ENCODE peak calls at places on chromosomes 6 and 20, in seven cellular contexts. S, P, E, U, T, I and L are unnamed samples.

GRCh38 chr6:5960456-5960855 is 46.3 kb downstream of the NRN1 start:
- DNase-seq in P (no peak), S (no peak), E (no peak), T (no peak), I (no peak), U (no peak), L (no peak)

GRCh38 chr20:34709836-34710567 is 5.9 kb downstream of the TP53INP2 start:
- DNase-seq in U (peak; percentile 89), T (peak; percentile 65), I (no peak), P (peak; percentile 62), S (peak; percentile 32), E (no peak), L (no peak)

GRCh38 chr20:45958593-45958992 is 13.4 kb downstream of the ZNF335 start:
- DNase-seq in I (no peak), U (no peak), P (no peak), S (no peak), E (no peak), T (no peak), L (no peak)

GRCh38 chr6:165618241-165618640 is 44.8 kb downstream of the PDE10A start:
- DNase-seq in S (no peak), U (no peak), E (no peak), P (no peak), T (no peak), I (no peak), L (peak; percentile 80)

GRCh38 chr6:73746776-73747175 is 50.8 kb downstream of the CD109 start:
- DNase-seq in E (no peak), P (peak; percentile 53), S (no peak), I (no peak), U (no peak), T (peak; percentile 60), L (no peak)

GRCh38 chr20:52590100-52590499 is 382.1 kb upstream of the TSHZ2 start:
- DNase-seq in U (no peak), T (no peak), S (no peak), I (no peak), E (no peak), P (peak; percentile 11), L (no peak)

GRCh38 chr20:33686008-33686983 is at the start of gene E2F1:
- DNase-seq in I (peak; percentile 95), T (peak; percentile 94), E (peak; percentile 87), P (peak; percentile 96), U (peak; percentile 87), S (peak; percentile 93), L (peak; percentile 90)

GRCh38 chr6:43772571-43773049 is 2.6 kb downstream of the VEGFA start:
- DNase-seq in S (no peak), E (no peak), I (no peak), T (no peak), U (no peak), P (no peak), L (no peak)

GRCh38 chr6:16403831-16404230 is 165.4 kb downstream of the GMPR start:
- DNase-seq in S (no peak), I (no peak), T (no peak), P (no peak), E (no peak), U (no peak), L (no peak)

GRCh38 chr6:2959909-2960719 is 11.3 kb downstream of the SERPINB6 start:
- DNase-seq in T (peak; percentile 68), U (no peak), E (no peak), S (no peak), I (no peak), P (peak; percentile 81), L (peak; percentile 68)

GRCh38 chr6:139728879-139729278 is 354.4 kb upstream of the CITED2 start:
- DNase-seq in E (no peak), P (no peak), I (no peak), T (no peak), S (no peak), U (no peak), L (no peak)

GRCh38 chr6:11731423-11731822 is 47.2 kb downstream of the ADTRP start:
- DNase-seq in E (no peak), S (no peak), P (peak; percentile 34), T (no peak), U (no peak), I (no peak), L (no peak)

GRCh38 chr20:45253260-45253659 is 1.1 kb downstream of the SLPI start:
- DNase-seq in S (no peak), U (no peak), I (no peak), T (no peak), P (no peak), E (no peak), L (no peak)

GRCh38 chr6:125112934-125113333 is 40.6 kb upstream of the TPD52L1 start:
- DNase-seq in T (no peak), S (no peak), E (no peak), I (no peak), P (no peak), U (no peak), L (no peak)

GRCh38 chr20:13856356-13856755 is 71.5 kb downstream of the NDUFAF5 start:
- DNase-seq in U (peak; percentile 42), P (no peak), E (no peak), T (no peak), S (no peak), I (no peak), L (no peak)

GRCh38 chr20:35845561-35845960 is 73.7 kb downstream of the PHF20 start:
- DNase-seq in U (no peak), T (peak; percentile 23), P (no peak), I (no peak), S (no peak), E (no peak), L (no peak)

GRCh38 chr20:61719691-61720347 is 345.9 kb downstream of the TAF4 start:
- DNase-seq in P (no peak), U (no peak), I (no peak), E (peak; percentile 5), S (peak; percentile 32), T (no peak), L (no peak)

GRCh38 chr6:82397962-82398692 is 34.5 kb downstream of the TPBG start:
- DNase-seq in S (no peak), I (no peak), P (peak; percentile 86), T (peak; percentile 89), E (no peak), U (no peak), L (peak; percentile 51)

GRCh38 chr6:115544765-115545409 is 515.8 kb downstream of the FRK start:
- DNase-seq in I (no peak), E (no peak), S (no peak), P (peak; percentile 45), U (no peak), T (no peak), L (peak; percentile 36)

GRCh38 chr6:92910636-92911035 is 508.7 kb downstream of the EPHA7 start:
- DNase-seq in E (no peak), T (no peak), I (no peak), P (no peak), U (no peak), S (no peak), L (no peak)

GRCh38 chr6:113782641-113783040 is 74.5 kb upstream of the MARCKS start:
- DNase-seq in U (no peak), I (no peak), E (no peak), S (no peak), P (peak; percentile 24), T (peak; percentile 8), L (peak; percentile 25)

GRCh38 chr6:6875818-6876470 is 231.8 kb upstream of the RREB1 start:
- DNase-seq in E (no peak), S (no peak), I (no peak), U (no peak), T (peak; percentile 95), P (peak; percentile 90), L (peak; percentile 78)

GRCh38 chr6:30465582-30466306 is 23.6 kb upstream of the HLA-E start:
- DNase-seq in T (no peak), U (no peak), P (no peak), E (no peak), S (no peak), I (no peak), L (no peak)

GRCh38 chr6:25085761-25086160 is 150.0 kb upstream of the RIPOR2 start:
- DNase-seq in E (no peak), T (no peak), U (no peak), S (no peak), P (no peak), I (no peak), L (no peak)

GRCh38 chr6:110590821-110591351 is 114.5 kb upstream of the SLC22A16 start:
- DNase-seq in T (peak; percentile 69), E (no peak), S (no peak), P (peak; percentile 78), U (no peak), I (no peak), L (no peak)

GRCh38 chr6:95587989-95588388 is 10.7 kb downstream of the MANEA start:
- DNase-seq in I (no peak), U (no peak), E (no peak), P (no peak), T (no peak), S (no peak), L (no peak)

GRCh38 chr20:17558154-17558940 is 11.5 kb upstream of the DSTN start:
- DNase-seq in I (peak; percentile 60), P (peak; percentile 100), S (no peak), T (peak; percentile 92), U (no peak), E (no peak), L (peak; percentile 97)

GRCh38 chr6:26233608-26234420 is 131.2 kb upstream of the BTN3A2 start:
- DNase-seq in U (no peak), T (peak; percentile 69), I (no peak), P (peak; percentile 80), E (peak; percentile 34), S (peak; percentile 58), L (no peak)

GRCh38 chr6:119521251-119521650 is 171.7 kb upstream of the MAN1A1 start:
- DNase-seq in T (no peak), E (no peak), S (no peak), P (no peak), I (no peak), U (no peak), L (no peak)